ENCODE peak calls at places on chromosome 16, in nine cellular contexts. H, G, B, K, W, L, Z, R and O are unnamed samples.

GRCh38 chr16:66130296-66130910 is 236.1 kb upstream of the CDH5 start:
- DNase-seq in H (no peak), G (no peak), B (no peak), K (no peak), W (no peak), L (no peak), Z (peak), R (no peak), O (no peak)

GRCh38 chr16:85640606-85641005 is 27.5 kb downstream of the GSE1 start:
- DNase-seq in H (no peak), G (no peak), B (no peak), K (no peak), W (no peak), L (no peak), Z (no peak), R (no peak), O (no peak)

GRCh38 chr16:59719121-59719520 is 985.0 kb upstream of the GOT2 start:
- DNase-seq in H (no peak), G (no peak), B (no peak), K (no peak), W (no peak), L (no peak), Z (no peak), R (no peak), O (no peak)

GRCh38 chr16:86508947-86509758 is 1.2 kb upstream of the FOXF1 start:
- DNase-seq in H (no peak), G (no peak), B (peak), K (no peak), W (no peak), L (no peak), Z (peak), R (no peak), O (no peak)

GRCh38 chr16:12750554-12750918 is 53.2 kb downstream of the CPPED1 start:
- DNase-seq in H (no peak), G (no peak), B (no peak), K (no peak), W (no peak), L (no peak), Z (no peak), R (no peak), O (no peak)

GRCh38 chr16:30740364-30741251 is 7.6 kb upstream of the PHKG2 start:
- DNase-seq in H (no peak), G (no peak), B (peak), K (no peak), W (peak), L (no peak), Z (peak), R (no peak), O (no peak)

GRCh38 chr16:69709456-69710084 is 16.8 kb downstream of the NQO1 start:
- DNase-seq in H (peak), G (peak), B (no peak), K (no peak), W (no peak), L (no peak), Z (peak), R (no peak), O (no peak)

GRCh38 chr16:85167589-85168537 is 55.6 kb upstream of the CIBAR2 start:
- DNase-seq in H (peak), G (no peak), B (no peak), K (peak), W (no peak), L (no peak), Z (no peak), R (no peak), O (no peak)

GRCh38 chr16:19479302-19479721 is 42.6 kb downstream of the GDE1 start:
- DNase-seq in H (peak), G (no peak), B (no peak), K (no peak), W (no peak), L (no peak), Z (no peak), R (no peak), O (no peak)

GRCh38 chr16:11156401-11156800 is 99.6 kb downstream of the SOCS1 start:
- DNase-seq in H (no peak), G (no peak), B (no peak), K (no peak), W (no peak), L (no peak), Z (no peak), R (peak), O (no peak)

GRCh38 chr16:25172831-25173230 is 43.9 kb upstream of the AQP8 start:
- DNase-seq in H (no peak), G (no peak), B (no peak), K (no peak), W (no peak), L (no peak), Z (no peak), R (no peak), O (no peak)

GRCh38 chr16:75682308-75682707 is 5.5 kb upstream of the CPHXL2 start:
- DNase-seq in H (peak), G (no peak), B (no peak), K (no peak), W (no peak), L (no peak), Z (no peak), R (no peak), O (no peak)

GRCh38 chr16:87560428-87561199 is 41.7 kb upstream of the JPH3 start:
- DNase-seq in H (no peak), G (no peak), B (peak), K (no peak), W (no peak), L (no peak), Z (no peak), R (no peak), O (peak)

GRCh38 chr16:47887496-47887895 is 268.3 kb downstream of the ABCC12 start:
- DNase-seq in H (no peak), G (no peak), B (no peak), K (no peak), W (peak), L (no peak), Z (peak), R (no peak), O (no peak)

GRCh38 chr16:82755570-82756282 is 129.0 kb downstream of the CDH13 start:
- DNase-seq in H (no peak), G (no peak), B (no peak), K (no peak), W (no peak), L (no peak), Z (no peak), R (no peak), O (no peak)
- TF ChIP-seq CTCF in H (no peak), G (no peak), B (no peak), K (no peak), W (peak), L (peak), Z (peak), R (no peak), O (peak)

GRCh38 chr16:73022534-73022933 is 25.4 kb downstream of the ZFHX3 start:
- DNase-seq in H (no peak), G (no peak), B (no peak), K (no peak), W (no peak), L (no peak), Z (no peak), R (no peak), O (no peak)
- TF ChIP-seq CTCF in H (no peak), G (peak), B (no peak), K (no peak), W (no peak), L (no peak), Z (peak), R (no peak), O (no peak)

GRCh38 chr16:2046125-2046888 is 1.3 kb downstream of the NTHL1 start:
- DNase-seq in H (no peak), G (no peak), B (no peak), K (no peak), W (no peak), L (no peak), Z (no peak), R (no peak), O (no peak)

GRCh38 chr16:2046889-2047329 is 725 bp downstream of the NTHL1 start:
- DNase-seq in H (no peak), G (no peak), B (no peak), K (no peak), W (no peak), L (no peak), Z (no peak), R (no peak), O (no peak)

GRCh38 chr16:2044541-2044940 is 3.1 kb downstream of the NTHL1 start:
- DNase-seq in H (no peak), G (no peak), B (no peak), K (no peak), W (no peak), L (no peak), Z (no peak), R (no peak), O (no peak)

GRCh38 chr16:2048116-2048543 is 345 bp downstream of the TSC2 start:
- DNase-seq in H (no peak), G (no peak), B (no peak), K (no peak), W (no peak), L (no peak), Z (no peak), R (no peak), O (no peak)

DNA sequence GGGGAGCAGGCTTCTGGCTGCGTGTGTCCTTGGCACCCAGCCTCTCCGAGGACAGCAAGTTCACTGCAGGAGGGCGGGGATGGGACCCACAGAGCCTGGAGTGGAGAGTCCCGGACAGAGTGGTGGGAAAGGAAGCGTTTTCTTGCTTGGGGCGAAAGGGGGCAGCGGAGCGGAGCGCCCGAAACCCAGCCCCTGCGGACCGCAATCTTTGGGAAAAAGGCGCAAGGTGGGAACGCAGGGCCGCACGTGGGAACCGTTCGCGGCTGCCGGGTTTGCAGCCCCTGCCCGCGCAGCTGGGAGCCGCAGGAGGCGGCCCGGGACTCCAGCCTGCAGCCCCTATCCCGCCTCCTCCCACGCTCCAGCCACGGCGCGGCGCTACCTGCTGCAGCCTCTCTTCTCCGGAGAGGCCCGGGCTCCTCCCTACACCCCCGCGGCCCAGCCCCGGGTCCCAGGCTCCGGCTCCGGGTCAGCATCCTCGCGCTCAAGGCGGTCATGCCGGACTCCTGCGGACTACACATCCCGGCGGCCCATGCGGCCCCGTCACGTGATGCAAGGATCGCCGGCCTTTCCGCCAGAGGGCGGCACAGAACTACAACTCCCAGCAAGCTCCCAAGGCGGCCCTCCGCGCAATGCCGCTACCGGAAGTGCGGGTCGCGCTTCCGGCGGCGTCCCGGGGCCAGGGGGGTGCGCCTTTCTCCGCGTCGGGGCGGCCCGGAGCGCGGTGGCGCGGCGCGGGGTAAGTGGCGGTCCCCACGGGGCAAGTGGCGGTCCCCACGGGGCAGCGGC is at the start of the genes NTHL1 and TSC2:
- DNase-seq in H (peak), G (peak), B (peak), K (peak), W (peak), L (peak), Z (peak), R (peak), O (peak)
- TF ChIP-seq CTCF in H (peak), G (no peak), B (peak), K (peak), W (peak), L (no peak), Z (peak), R (peak), O (peak)

GRCh38 chr16:71426880-71427615 is 14.8 kb downstream of the TLE7 start:
- DNase-seq in H (no peak), G (no peak), B (no peak), K (no peak), W (no peak), L (no peak), Z (no peak), R (peak), O (no peak)
- TF ChIP-seq CTCF in H (no peak), G (no peak), B (no peak), K (no peak), W (no peak), L (no peak), Z (no peak), R (no peak), O (no peak)

GRCh38 chr16:27226976-27227705 is 23.8 kb downstream of the KDM8 start:
- DNase-seq in H (no peak), G (no peak), B (no peak), K (no peak), W (no peak), L (no peak), Z (no peak), R (peak), O (no peak)

GRCh38 chr16:27224741-27225300 is 21.5 kb downstream of the KDM8 start:
- DNase-seq in H (no peak), G (no peak), B (no peak), K (no peak), W (no peak), L (no peak), Z (no peak), R (no peak), O (no peak)

GRCh38 chr16:27224271-27224737 is 21.0 kb downstream of the KDM8 start:
- DNase-seq in H (no peak), G (no peak), B (no peak), K (no peak), W (peak), L (no peak), Z (no peak), R (no peak), O (no peak)

GRCh38 chr16:27226476-27226875 is 23.1 kb downstream of the KDM8 start:
- DNase-seq in H (no peak), G (no peak), B (no peak), K (no peak), W (peak), L (no peak), Z (no peak), R (peak), O (no peak)

DNA sequence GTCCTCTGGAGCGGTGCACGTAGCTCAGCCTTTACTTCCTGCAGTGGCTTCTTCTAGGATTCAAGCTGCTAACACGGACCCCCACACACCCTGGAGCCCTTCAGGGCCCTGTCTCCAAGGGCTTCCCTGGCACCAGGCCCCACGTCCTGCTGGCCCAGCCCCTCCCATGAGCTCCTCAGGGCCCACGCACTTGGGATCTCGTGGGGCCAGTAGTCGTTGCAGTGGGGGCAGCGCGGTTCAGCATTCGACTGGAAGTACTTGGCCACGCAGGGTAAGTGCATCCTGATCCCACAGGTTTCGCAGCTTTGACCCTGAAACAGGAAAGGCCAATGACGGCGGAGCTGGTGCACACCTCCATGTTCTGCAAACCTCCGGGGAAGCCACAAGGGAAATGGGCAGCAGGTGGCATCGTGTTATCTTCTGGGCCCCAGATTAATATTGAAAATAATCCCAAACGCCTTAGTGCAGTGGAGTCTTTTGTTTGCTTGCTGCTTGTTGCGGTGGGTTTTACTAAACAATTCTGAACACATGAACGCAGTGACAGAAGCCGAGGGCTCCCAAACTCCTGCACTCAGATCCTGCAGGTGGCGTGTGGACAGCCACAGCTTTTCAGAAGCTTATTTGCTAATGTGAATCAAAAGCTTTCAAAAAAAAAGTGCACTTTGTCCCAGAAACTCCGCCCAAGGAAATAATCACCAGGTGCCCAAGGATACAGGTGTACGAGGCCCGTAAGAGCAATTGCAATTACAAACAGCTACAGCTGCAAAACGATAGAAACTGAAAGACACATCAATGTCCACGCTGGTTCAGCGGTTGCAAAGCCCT is 22.4 kb downstream of the KDM8 start:
- DNase-seq in H (no peak), G (no peak), B (no peak), K (no peak), W (peak), L (no peak), Z (no peak), R (peak), O (no peak)
- TF ChIP-seq CTCF in H (peak), G (no peak), B (no peak), K (no peak), W (no peak), L (no peak), Z (no peak), R (no peak), O (no peak)

DNA sequence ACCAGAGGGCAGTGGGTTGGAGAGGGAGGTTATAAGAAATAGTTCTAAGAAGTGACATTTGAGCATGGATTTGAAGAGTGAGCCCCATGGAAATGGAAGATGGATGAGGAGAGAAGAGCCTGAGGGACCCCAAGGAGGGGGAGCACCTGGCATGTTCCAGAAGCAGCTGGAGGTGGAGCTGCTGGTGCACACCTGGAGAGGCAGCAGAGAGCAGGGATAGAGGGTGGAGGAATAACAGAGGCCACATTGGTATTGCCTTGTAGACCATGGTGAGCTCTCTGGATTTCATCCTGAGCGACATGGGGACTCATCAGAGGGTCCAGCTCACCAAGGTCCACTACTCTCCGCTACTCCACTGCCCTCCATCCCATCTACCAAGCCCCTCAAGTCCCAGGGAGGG is 22.3 kb upstream of the KDM8 start:
- DNase-seq in H (no peak), G (no peak), B (no peak), K (no peak), W (no peak), L (no peak), Z (no peak), R (no peak), O (no peak)
- TF ChIP-seq CTCF in H (peak), G (peak), B (no peak), K (no peak), W (peak), L (no peak), Z (peak), R (no peak), O (no peak)

GRCh38 chr16:73846292-73846849 is 450.2 kb upstream of the PSMD7 start:
- DNase-seq in H (no peak), G (no peak), B (no peak), K (no peak), W (no peak), L (no peak), Z (no peak), R (no peak), O (no peak)
- TF ChIP-seq CTCF in H (no peak), G (no peak), B (peak), K (no peak), W (no peak), L (no peak), Z (no peak), R (no peak), O (no peak)

GRCh38 chr16:68235105-68235881 is 634 bp downstream of the ESRP2 start:
- DNase-seq in H (peak), G (no peak), B (no peak), K (peak), W (peak), L (no peak), Z (no peak), R (no peak), O (no peak)
- TF ChIP-seq CTCF in H (peak), G (no peak), B (no peak), K (no peak), W (peak), L (no peak), Z (peak), R (no peak), O (no peak)

DNA sequence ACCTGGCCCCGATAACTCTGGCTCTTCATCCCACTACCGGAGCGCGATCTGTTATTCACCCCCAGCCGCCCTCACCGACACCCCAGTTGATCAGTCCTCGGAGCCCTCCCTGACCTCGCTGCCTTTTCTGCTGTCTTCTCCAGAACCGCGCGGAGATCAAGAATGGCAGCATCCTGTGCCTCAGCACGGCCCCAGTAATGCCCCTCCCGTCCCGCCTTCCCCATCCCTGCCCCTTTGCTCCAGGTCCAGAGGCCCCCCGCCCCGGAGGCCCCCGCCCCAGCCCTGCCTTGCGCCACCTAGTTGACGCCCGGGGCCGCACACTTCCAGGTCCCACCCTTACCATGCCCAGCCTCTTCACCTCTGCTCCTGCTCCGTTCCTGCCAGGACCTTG is 872 bp downstream of the ELMO3 start:
- DNase-seq in H (no peak), G (no peak), B (no peak), K (no peak), W (peak), L (no peak), Z (no peak), R (no peak), O (peak)
- TF ChIP-seq CTCF in H (no peak), G (no peak), B (no peak), K (no peak), W (peak), L (peak), Z (peak), R (no peak), O (no peak)